ENCODE peak calls at places on chromosomes 7 and 10, in five cellular contexts. One of them, this sample, is unnamed.

GRCh38 chr10:107165007-107165406 is 501 bp upstream of the SORCS1 start:
- DNase-seq in HCT116: no peak
- DNase-seq in heart left ventricle: no peak
- DNase-seq in Peyer's patch: no peak
- DNase-seq in lower lobe of right lung: no peak
- DNase-seq in this sample: no peak

GRCh38 chr10:3624367-3624766 is 160.6 kb downstream of the KLF6 start:
- DNase-seq in HCT116: no peak
- DNase-seq in heart left ventricle: no peak
- DNase-seq in Peyer's patch: no peak
- DNase-seq in lower lobe of right lung: no peak
- DNase-seq in this sample: peak; percentile 66

GRCh38 chr10:75019360-75019759 is 92.1 kb upstream of the SAMD8 start:
- DNase-seq in HCT116: no peak
- DNase-seq in heart left ventricle: no peak
- DNase-seq in Peyer's patch: no peak
- DNase-seq in lower lobe of right lung: no peak
- DNase-seq in this sample: peak; percentile 11

GRCh38 chr10:5906651-5907050 is 16.6 kb downstream of the FBH1 start:
- DNase-seq in HCT116: no peak
- DNase-seq in heart left ventricle: no peak
- DNase-seq in Peyer's patch: no peak
- DNase-seq in lower lobe of right lung: no peak
- DNase-seq in this sample: no peak

GRCh38 chr10:6737758-6738463 is 157.8 kb upstream of the PRKCQ start:
- DNase-seq in HCT116: no peak
- DNase-seq in heart left ventricle: no peak
- DNase-seq in Peyer's patch: no peak
- DNase-seq in lower lobe of right lung: no peak
- DNase-seq in this sample: peak; percentile 42

GRCh38 chr10:104029528-104029875 is 56.2 kb downstream of the COL17A1 start:
- DNase-seq in HCT116: no peak
- DNase-seq in heart left ventricle: peak; percentile 87
- DNase-seq in Peyer's patch: no peak
- DNase-seq in lower lobe of right lung: no peak
- DNase-seq in this sample: no peak

GRCh38 chr7:81446212-81446611 is 323.6 kb downstream of the HGF start:
- DNase-seq in HCT116: no peak
- DNase-seq in heart left ventricle: no peak
- DNase-seq in Peyer's patch: no peak
- DNase-seq in lower lobe of right lung: no peak
- DNase-seq in this sample: no peak

GRCh38 chr7:25519962-25520562 is 291.8 kb upstream of the NPVF start:
- DNase-seq in HCT116: no peak
- DNase-seq in heart left ventricle: no peak
- DNase-seq in Peyer's patch: no peak
- DNase-seq in lower lobe of right lung: no peak
- DNase-seq in this sample: no peak

GRCh38 chr7:23680417-23681405 is 712 bp downstream of the FAM221A start:
- DNase-seq in HCT116: no peak
- DNase-seq in heart left ventricle: peak; percentile 66
- DNase-seq in Peyer's patch: peak; percentile 47
- DNase-seq in lower lobe of right lung: peak; percentile 83
- DNase-seq in this sample: peak; percentile 60

GRCh38 chr10:1089017-1089689 is 33.0 kb downstream of the WDR37 start:
- DNase-seq in HCT116: no peak
- DNase-seq in heart left ventricle: no peak
- DNase-seq in Peyer's patch: no peak
- DNase-seq in lower lobe of right lung: no peak
- DNase-seq in this sample: no peak

GRCh38 chr10:13743963-13744362 is 157.2 kb downstream of the PRPF18 start:
- DNase-seq in HCT116: no peak
- DNase-seq in heart left ventricle: no peak
- DNase-seq in Peyer's patch: no peak
- DNase-seq in lower lobe of right lung: no peak
- DNase-seq in this sample: no peak

GRCh38 chr7:66505531-66506451 is 122.9 kb upstream of the KCTD7 start:
- DNase-seq in HCT116: no peak
- DNase-seq in heart left ventricle: no peak
- DNase-seq in Peyer's patch: no peak
- DNase-seq in lower lobe of right lung: peak; percentile 51
- DNase-seq in this sample: no peak

GRCh38 chr10:72802291-72803118 is 91.0 kb upstream of the OIT3 start:
- DNase-seq in HCT116: no peak
- DNase-seq in heart left ventricle: no peak
- DNase-seq in Peyer's patch: no peak
- DNase-seq in lower lobe of right lung: no peak
- DNase-seq in this sample: no peak

GRCh38 chr10:71486465-71487114 is 89.9 kb downstream of the CDH23 start:
- DNase-seq in HCT116: peak; percentile 36
- DNase-seq in heart left ventricle: peak; percentile 28
- DNase-seq in Peyer's patch: peak; percentile 19
- DNase-seq in lower lobe of right lung: peak; percentile 74
- DNase-seq in this sample: no peak

GRCh38 chr10:5147255-5147980 is 37.5 kb downstream of the AKR1C8 start:
- DNase-seq in HCT116: no peak
- DNase-seq in heart left ventricle: no peak
- DNase-seq in Peyer's patch: no peak
- DNase-seq in lower lobe of right lung: no peak
- DNase-seq in this sample: no peak

GRCh38 chr10:28991738-28992270 is 297.1 kb upstream of the LYZL1 start:
- DNase-seq in HCT116: peak; percentile 68
- DNase-seq in heart left ventricle: peak; percentile 20
- DNase-seq in Peyer's patch: no peak
- DNase-seq in lower lobe of right lung: no peak
- DNase-seq in this sample: no peak

GRCh38 chr10:101001225-101002035 is 1.8 kb downstream of the LZTS2 start:
- DNase-seq in HCT116: no peak
- DNase-seq in heart left ventricle: peak; percentile 95
- DNase-seq in Peyer's patch: peak; percentile 37
- DNase-seq in lower lobe of right lung: peak; percentile 76
- DNase-seq in this sample: peak; percentile 89

GRCh38 chr7:16417958-16418357 is 3.4 kb downstream of the CRPPA start:
- DNase-seq in HCT116: no peak
- DNase-seq in heart left ventricle: no peak
- DNase-seq in Peyer's patch: no peak
- DNase-seq in lower lobe of right lung: peak; percentile 49
- DNase-seq in this sample: no peak

GRCh38 chr10:416091-416515 is 273.4 kb downstream of the DIP2C start:
- DNase-seq in HCT116: peak; percentile 35
- DNase-seq in heart left ventricle: no peak
- DNase-seq in Peyer's patch: no peak
- DNase-seq in lower lobe of right lung: no peak
- DNase-seq in this sample: no peak

GRCh38 chr7:98372993-98373392 is 27.9 kb downstream of the BAIAP2L1 start:
- DNase-seq in HCT116: no peak
- DNase-seq in heart left ventricle: no peak
- DNase-seq in Peyer's patch: no peak
- DNase-seq in lower lobe of right lung: no peak
- DNase-seq in this sample: no peak

GRCh38 chr7:1323178-1324027 is 90.7 kb downstream of the UNCX start:
- DNase-seq in HCT116: no peak
- DNase-seq in heart left ventricle: no peak
- DNase-seq in Peyer's patch: no peak
- DNase-seq in lower lobe of right lung: peak; percentile 30
- DNase-seq in this sample: no peak

GRCh38 chr7:81170291-81170690 is 251.4 kb upstream of the SEMA3C start:
- DNase-seq in HCT116: no peak
- DNase-seq in heart left ventricle: no peak
- DNase-seq in Peyer's patch: no peak
- DNase-seq in lower lobe of right lung: no peak
- DNase-seq in this sample: peak; percentile 38

GRCh38 chr10:101879456-101880189 is 36.0 kb upstream of the KCNIP2 start:
- DNase-seq in HCT116: no peak
- DNase-seq in heart left ventricle: no peak
- DNase-seq in Peyer's patch: no peak
- DNase-seq in lower lobe of right lung: no peak
- DNase-seq in this sample: peak; percentile 72

GRCh38 chr7:134562136-134562535 is 13.2 kb downstream of the AKR1B15 start:
- DNase-seq in HCT116: no peak
- DNase-seq in heart left ventricle: no peak
- DNase-seq in Peyer's patch: no peak
- DNase-seq in lower lobe of right lung: no peak
- DNase-seq in this sample: peak; percentile 55

GRCh38 chr7:32034052-32034451 is 36.2 kb downstream of the PDE1C start:
- DNase-seq in HCT116: no peak
- DNase-seq in heart left ventricle: no peak
- DNase-seq in Peyer's patch: no peak
- DNase-seq in lower lobe of right lung: no peak
- DNase-seq in this sample: no peak

GRCh38 chr7:55444786-55445185 is 79.6 kb downstream of the LANCL2 start:
- DNase-seq in HCT116: no peak
- DNase-seq in heart left ventricle: no peak
- DNase-seq in Peyer's patch: no peak
- DNase-seq in lower lobe of right lung: no peak
- DNase-seq in this sample: no peak

GRCh38 chr7:116528008-116528789 is 3.4 kb downstream of the CAV1 start:
- DNase-seq in HCT116: peak; percentile 54
- DNase-seq in heart left ventricle: peak; percentile 68
- DNase-seq in Peyer's patch: no peak
- DNase-seq in lower lobe of right lung: no peak
- DNase-seq in this sample: peak; percentile 91

GRCh38 chr10:58556516-58556915 is 43.8 kb downstream of the BICC1 start:
- DNase-seq in HCT116: no peak
- DNase-seq in heart left ventricle: no peak
- DNase-seq in Peyer's patch: no peak
- DNase-seq in lower lobe of right lung: no peak
- DNase-seq in this sample: no peak

GRCh38 chr7:255721-256361 is 34.1 kb upstream of the FOXL3 start:
- DNase-seq in HCT116: no peak
- DNase-seq in heart left ventricle: no peak
- DNase-seq in Peyer's patch: no peak
- DNase-seq in lower lobe of right lung: peak; percentile 45
- DNase-seq in this sample: no peak

GRCh38 chr10:100567826-100568225 is 32.1 kb downstream of the HIF1AN start:
- DNase-seq in HCT116: no peak
- DNase-seq in heart left ventricle: no peak
- DNase-seq in Peyer's patch: no peak
- DNase-seq in lower lobe of right lung: no peak
- DNase-seq in this sample: no peak

GRCh38 chr7:43278088-43278644 is 165.7 kb downstream of the HECW1 start:
- DNase-seq in HCT116: no peak
- DNase-seq in heart left ventricle: no peak
- DNase-seq in Peyer's patch: no peak
- DNase-seq in lower lobe of right lung: no peak
- DNase-seq in this sample: no peak

GRCh38 chr7:148286150-148286549 is 304.4 kb upstream of the C7orf33 start:
- DNase-seq in HCT116: no peak
- DNase-seq in heart left ventricle: no peak
- DNase-seq in Peyer's patch: no peak
- DNase-seq in lower lobe of right lung: no peak
- DNase-seq in this sample: no peak

GRCh38 chr10:118139321-118139720 is 92.6 kb upstream of the RAB11FIP2 start:
- DNase-seq in HCT116: no peak
- DNase-seq in heart left ventricle: no peak
- DNase-seq in Peyer's patch: no peak
- DNase-seq in lower lobe of right lung: no peak
- DNase-seq in this sample: no peak

GRCh38 chr10:101208543-101208942 is 20.7 kb downstream of the LBX1 start:
- DNase-seq in HCT116: no peak
- DNase-seq in heart left ventricle: no peak
- DNase-seq in Peyer's patch: no peak
- DNase-seq in lower lobe of right lung: no peak
- DNase-seq in this sample: no peak

GRCh38 chr10:33113111-33113856 is 155.3 kb upstream of the ITGB1 start:
- DNase-seq in HCT116: no peak
- DNase-seq in heart left ventricle: no peak
- DNase-seq in Peyer's patch: no peak
- DNase-seq in lower lobe of right lung: no peak
- DNase-seq in this sample: no peak

GRCh38 chr10:44016589-44017482 is 368.1 kb downstream of the CXCL12 start:
- DNase-seq in HCT116: no peak
- DNase-seq in heart left ventricle: no peak
- DNase-seq in Peyer's patch: no peak
- DNase-seq in lower lobe of right lung: no peak
- DNase-seq in this sample: no peak

GRCh38 chr7:114082934-114083647 is 164.3 kb upstream of the PPP1R3A start:
- DNase-seq in HCT116: no peak
- DNase-seq in heart left ventricle: peak; percentile 9
- DNase-seq in Peyer's patch: no peak
- DNase-seq in lower lobe of right lung: peak; percentile 43
- DNase-seq in this sample: no peak

GRCh38 chr7:135792866-135793265 is 44.3 kb upstream of the FAM180A start:
- DNase-seq in HCT116: no peak
- DNase-seq in heart left ventricle: no peak
- DNase-seq in Peyer's patch: no peak
- DNase-seq in lower lobe of right lung: no peak
- DNase-seq in this sample: no peak
- H3K27ac ChIP-seq in HCT116: no peak overlapping the region
- H3K27ac ChIP-seq in heart left ventricle: no peak overlapping the region
- H3K27ac ChIP-seq in Peyer's patch: no peak overlapping the region
- H3K27ac ChIP-seq in lower lobe of right lung: no peak overlapping the region
- H3K27ac ChIP-seq in this sample: no peak overlapping the region

GRCh38 chr10:35458500-35459448 is 122.5 kb downstream of the CCNY start:
- DNase-seq in HCT116: no peak
- DNase-seq in heart left ventricle: no peak
- DNase-seq in Peyer's patch: no peak
- DNase-seq in lower lobe of right lung: no peak
- DNase-seq in this sample: no peak

GRCh38 chr10:35456784-35457183 is 120.5 kb downstream of the CCNY start:
- DNase-seq in HCT116: no peak
- DNase-seq in heart left ventricle: no peak
- DNase-seq in Peyer's patch: no peak
- DNase-seq in lower lobe of right lung: no peak
- DNase-seq in this sample: no peak

GRCh38 chr10:35462491-35462934 is 126.2 kb downstream of the CCNY start:
- DNase-seq in HCT116: no peak
- DNase-seq in heart left ventricle: no peak
- DNase-seq in Peyer's patch: no peak
- DNase-seq in lower lobe of right lung: no peak
- DNase-seq in this sample: no peak

GRCh38 chr10:35460852-35461460 is 124.6 kb downstream of the CCNY start:
- DNase-seq in HCT116: no peak
- DNase-seq in heart left ventricle: no peak
- DNase-seq in Peyer's patch: no peak
- DNase-seq in lower lobe of right lung: no peak
- DNase-seq in this sample: no peak

GRCh38 chr10:35459449-35459847 is 123.1 kb downstream of the CCNY start:
- DNase-seq in HCT116: no peak
- DNase-seq in heart left ventricle: no peak
- DNase-seq in Peyer's patch: no peak
- DNase-seq in lower lobe of right lung: no peak
- DNase-seq in this sample: no peak
- H3K4me1 ChIP-seq in HCT116: peaks cover 14% of the 10 kb centered on the region
- H3K4me1 ChIP-seq in heart left ventricle: peaks cover 56% of the 10 kb centered on the region
- H3K4me1 ChIP-seq in Peyer's patch: no peaks in the 10 kb centered on the region
- H3K4me1 ChIP-seq in lower lobe of right lung: peaks cover 74% of the 10 kb centered on the region
- H3K4me1 ChIP-seq in this sample: peaks cover 12% of the 10 kb centered on the region

GRCh38 chr10:123759496-123760070 is 93.4 kb downstream of the GPR26 start:
- DNase-seq in HCT116: no peak
- DNase-seq in heart left ventricle: no peak
- DNase-seq in Peyer's patch: no peak
- DNase-seq in lower lobe of right lung: no peak
- DNase-seq in this sample: no peak
- H3K4me3 ChIP-seq in HCT116: no peak overlapping the region
- H3K4me3 ChIP-seq in heart left ventricle: no peak overlapping the region
- H3K4me3 ChIP-seq in Peyer's patch: no peak overlapping the region
- H3K4me3 ChIP-seq in lower lobe of right lung: no peak overlapping the region
- H3K4me3 ChIP-seq in this sample: no peak overlapping the region

GRCh38 chr7:11335951-11336350 is 362.3 kb downstream of the PHF14 start:
- DNase-seq in HCT116: no peak
- DNase-seq in heart left ventricle: no peak
- DNase-seq in Peyer's patch: no peak
- DNase-seq in lower lobe of right lung: no peak
- DNase-seq in this sample: no peak
- H3K27ac ChIP-seq in HCT116: no peak overlapping the region
- H3K27ac ChIP-seq in heart left ventricle: no peak overlapping the region
- H3K27ac ChIP-seq in Peyer's patch: no peak overlapping the region
- H3K27ac ChIP-seq in lower lobe of right lung: no peak overlapping the region
- H3K27ac ChIP-seq in this sample: no peak overlapping the region